ENCODE peak calls at places on chromosomes 11 and 22, in eight cellular contexts. Z is pancreas, H is IMR-90, W is tibial artery, P is tibial nerve, A is psoas muscle, C is esophagus squamous epithelium, E is cardiac muscle cell. J is an unnamed sample.

GRCh38 chr11:3183523-3183922 is 18.4 kb upstream of the OSBPL5 start:
- DNase-seq in Z (no peak), H (no peak), W (no peak), P (no peak), A (no peak), C (no peak), E (no peak), J (no peak)

GRCh38 chr11:95144313-95145235 is 54.9 kb downstream of the ENDOD1 start:
- DNase-seq in Z (no peak), H (no peak), W (no peak), P (no peak), A (no peak), C (no peak), E (peak), J (no peak)

GRCh38 chr11:67389477-67389876 is 2.3 kb upstream of the RAD9A start:
- DNase-seq in Z (no peak), H (no peak), W (no peak), P (no peak), A (no peak), C (no peak), E (no peak), J (no peak)

GRCh38 chr11:128469220-128469619 is 118.1 kb downstream of the ETS1 start:
- DNase-seq in Z (no peak), H (no peak), W (no peak), P (no peak), A (no peak), C (no peak), E (no peak), J (no peak)

GRCh38 chr22:23386822-23387580 is 193.1 kb downstream of the IGLL1 start:
- DNase-seq in Z (peak), H (no peak), W (peak), P (no peak), A (no peak), C (no peak), E (no peak), J (no peak)

GRCh38 chr22:17119481-17120202 is 1.5 kb downstream of the TMEM121B start:
- DNase-seq in Z (peak), H (no peak), W (no peak), P (no peak), A (peak), C (no peak), E (peak), J (no peak)

GRCh38 chr11:36362902-36363301 is 66.8 kb downstream of the PRR5L start:
- DNase-seq in Z (no peak), H (peak), W (no peak), P (no peak), A (no peak), C (no peak), E (peak), J (no peak)

GRCh38 chr11:16902979-16903378 is 111.2 kb downstream of the PLEKHA7 start:
- DNase-seq in Z (no peak), H (no peak), W (no peak), P (no peak), A (no peak), C (no peak), E (no peak), J (no peak)

GRCh38 chr11:61828629-61829407 is 718 bp downstream of the FADS2 start:
- DNase-seq in Z (no peak), H (no peak), W (peak), P (no peak), A (peak), C (no peak), E (peak), J (peak)

GRCh38 chr22:21443057-21443734 is 24.0 kb upstream of the TMEM191C start:
- DNase-seq in Z (peak), H (no peak), W (peak), P (peak), A (peak), C (no peak), E (no peak), J (peak)

GRCh38 chr11:69115586-69116560 is 39.9 kb upstream of the SMIM38 start:
- DNase-seq in Z (peak), H (no peak), W (no peak), P (no peak), A (peak), C (no peak), E (peak), J (peak)

GRCh38 chr11:61516675-61517516 is 8.3 kb downstream of the LRRC10B start:
- DNase-seq in Z (peak), H (no peak), W (no peak), P (no peak), A (no peak), C (no peak), E (peak), J (no peak)

GRCh38 chr11:69440876-69441275 is 40.6 kb upstream of the LINC01488 start:
- DNase-seq in Z (peak), H (no peak), W (no peak), P (no peak), A (no peak), C (no peak), E (no peak), J (no peak)

GRCh38 chr11:102117472-102118113 is 7.3 kb downstream of the YAP1 start:
- DNase-seq in Z (no peak), H (peak), W (no peak), P (no peak), A (no peak), C (no peak), E (no peak), J (no peak)

GRCh38 chr22:37703906-37704305 is 7.1 kb downstream of the TRIOBP start:
- DNase-seq in Z (no peak), H (peak), W (no peak), P (no peak), A (no peak), C (no peak), E (no peak), J (no peak)

GRCh38 chr11:36090351-36091245 is 146.7 kb downstream of the LDLRAD3 start:
- DNase-seq in Z (no peak), H (no peak), W (no peak), P (no peak), A (no peak), C (no peak), E (no peak), J (no peak)

GRCh38 chr22:50119768-50120251 is 30.0 kb downstream of the MOV10L1 start:
- DNase-seq in Z (no peak), H (peak), W (no peak), P (no peak), A (no peak), C (no peak), E (peak), J (no peak)

GRCh38 chr11:48006301-48006992 is 26.1 kb downstream of the PTPRJ start:
- DNase-seq in Z (no peak), H (peak), W (no peak), P (no peak), A (no peak), C (no peak), E (peak), J (no peak)

GRCh38 chr11:110128161-110128560 is 35.0 kb downstream of the ZC3H12C start:
- DNase-seq in Z (no peak), H (peak), W (no peak), P (no peak), A (no peak), C (no peak), E (peak), J (no peak)

GRCh38 chr11:49208006-49208721 is at the start of gene FOLH1:
- DNase-seq in Z (peak), H (no peak), W (peak), P (no peak), A (peak), C (no peak), E (peak), J (peak)

GRCh38 chr22:38273135-38273761 is 438 bp upstream of the TMEM184B start:
- DNase-seq in Z (no peak), H (no peak), W (no peak), P (no peak), A (no peak), C (no peak), E (peak), J (no peak)

GRCh38 chr22:41230399-41230785 is 10.3 kb downstream of the CHADL start:
- DNase-seq in Z (no peak), H (no peak), W (no peak), P (no peak), A (no peak), C (no peak), E (no peak), J (no peak)

GRCh38 chr11:12429155-12429554 is 51.8 kb downstream of the PARVA start:
- DNase-seq in Z (no peak), H (no peak), W (no peak), P (no peak), A (no peak), C (no peak), E (no peak), J (no peak)

GRCh38 chr11:12832828-12833227 is 158.6 kb downstream of the TEAD1 start:
- DNase-seq in Z (no peak), H (no peak), W (no peak), P (no peak), A (no peak), C (no peak), E (no peak), J (no peak)

GRCh38 chr11:71321433-71322191 is 69.2 kb upstream of the SHANK2 start:
- DNase-seq in Z (no peak), H (no peak), W (no peak), P (no peak), A (no peak), C (no peak), E (no peak), J (no peak)

GRCh38 chr11:115616941-115617340 is 112.7 kb upstream of the CADM1 start:
- DNase-seq in Z (no peak), H (peak), W (no peak), P (no peak), A (no peak), C (no peak), E (peak), J (peak)

GRCh38 chr11:74154621-74155281 is 16.1 kb downstream of the C2CD3 start:
- DNase-seq in Z (no peak), H (no peak), W (peak), P (no peak), A (no peak), C (no peak), E (peak), J (no peak)

GRCh38 chr11:30487200-30487898 is 98.8 kb downstream of the MPPED2 start:
- DNase-seq in Z (peak), H (peak), W (peak), P (no peak), A (no peak), C (no peak), E (peak), J (no peak)

GRCh38 chr11:116885951-116886629 is 48.7 kb upstream of the APOA1 start:
- DNase-seq in Z (no peak), H (peak), W (no peak), P (no peak), A (no peak), C (no peak), E (peak), J (no peak)

DNA sequence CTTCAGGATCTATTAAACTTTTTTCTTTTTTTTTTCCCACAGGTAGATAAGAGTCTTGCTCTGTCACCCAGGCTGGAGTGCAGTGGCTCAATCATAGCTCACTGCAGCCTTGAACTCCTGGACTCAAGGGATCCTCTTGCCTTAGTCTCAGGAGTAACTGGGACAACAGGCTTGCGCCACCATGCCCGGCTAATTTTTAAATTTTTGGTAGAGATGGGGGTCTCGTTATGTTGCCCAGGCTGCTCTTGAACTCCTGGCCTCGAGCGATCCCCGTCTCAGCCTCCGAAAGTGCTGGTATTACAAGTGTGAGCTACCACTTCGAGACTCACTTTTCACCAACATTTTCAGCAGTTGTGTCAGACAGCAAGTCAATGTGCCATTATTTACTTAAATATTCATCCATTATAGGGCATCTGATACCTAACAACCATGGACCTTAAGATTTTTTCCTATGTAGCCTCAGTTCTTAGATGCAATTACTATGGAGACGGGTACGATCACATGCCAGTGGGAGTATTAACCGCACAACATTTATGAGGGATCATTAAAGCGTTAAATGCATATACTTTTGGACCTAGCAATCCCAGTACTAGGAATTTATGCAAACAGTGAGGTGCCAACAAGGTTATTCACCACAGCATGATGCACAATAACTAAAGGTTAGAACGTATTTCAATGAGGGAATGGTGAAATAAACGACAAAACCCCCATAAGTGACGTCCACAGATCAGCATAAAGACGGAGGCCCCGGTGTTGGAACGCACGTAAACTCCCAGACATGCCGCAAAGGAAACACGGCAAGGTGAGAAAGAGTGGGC is 753 bp downstream of the SIRT3 start:
- DNase-seq in Z (no peak), H (peak), W (no peak), P (no peak), A (no peak), C (no peak), E (no peak), J (no peak)
- H3K27ac ChIP-seq in Z (peak), H (peak), W (peak), P (peak), A (peak), C (peak), E (peak), J (peak)

DNA sequence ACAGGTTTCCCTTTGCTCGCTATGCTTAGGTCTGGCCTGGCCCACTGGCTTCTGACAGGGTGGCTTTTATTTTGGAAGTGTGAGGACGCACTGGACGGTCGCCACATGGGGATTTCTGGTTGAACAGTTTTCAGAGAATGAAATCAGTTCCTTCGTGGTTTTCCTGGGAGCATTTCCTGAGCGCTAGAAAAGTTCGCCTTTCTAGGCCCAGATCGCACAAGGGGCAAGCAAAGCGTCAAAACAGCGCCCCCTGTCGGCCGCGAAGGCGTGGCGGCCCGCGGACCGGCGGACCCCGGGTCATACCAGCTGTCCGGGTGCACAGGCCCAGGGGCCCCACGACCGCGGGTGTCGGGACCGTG is 12.7 kb upstream of the CYP2R1 start:
- DNase-seq in Z (peak), H (peak), W (peak), P (peak), A (peak), C (peak), E (peak), J (peak)
- TF ChIP-seq CTCF in Z (peak), H (peak), W (peak), P (peak), A (peak), C (peak), E (peak), J (peak)

DNA sequence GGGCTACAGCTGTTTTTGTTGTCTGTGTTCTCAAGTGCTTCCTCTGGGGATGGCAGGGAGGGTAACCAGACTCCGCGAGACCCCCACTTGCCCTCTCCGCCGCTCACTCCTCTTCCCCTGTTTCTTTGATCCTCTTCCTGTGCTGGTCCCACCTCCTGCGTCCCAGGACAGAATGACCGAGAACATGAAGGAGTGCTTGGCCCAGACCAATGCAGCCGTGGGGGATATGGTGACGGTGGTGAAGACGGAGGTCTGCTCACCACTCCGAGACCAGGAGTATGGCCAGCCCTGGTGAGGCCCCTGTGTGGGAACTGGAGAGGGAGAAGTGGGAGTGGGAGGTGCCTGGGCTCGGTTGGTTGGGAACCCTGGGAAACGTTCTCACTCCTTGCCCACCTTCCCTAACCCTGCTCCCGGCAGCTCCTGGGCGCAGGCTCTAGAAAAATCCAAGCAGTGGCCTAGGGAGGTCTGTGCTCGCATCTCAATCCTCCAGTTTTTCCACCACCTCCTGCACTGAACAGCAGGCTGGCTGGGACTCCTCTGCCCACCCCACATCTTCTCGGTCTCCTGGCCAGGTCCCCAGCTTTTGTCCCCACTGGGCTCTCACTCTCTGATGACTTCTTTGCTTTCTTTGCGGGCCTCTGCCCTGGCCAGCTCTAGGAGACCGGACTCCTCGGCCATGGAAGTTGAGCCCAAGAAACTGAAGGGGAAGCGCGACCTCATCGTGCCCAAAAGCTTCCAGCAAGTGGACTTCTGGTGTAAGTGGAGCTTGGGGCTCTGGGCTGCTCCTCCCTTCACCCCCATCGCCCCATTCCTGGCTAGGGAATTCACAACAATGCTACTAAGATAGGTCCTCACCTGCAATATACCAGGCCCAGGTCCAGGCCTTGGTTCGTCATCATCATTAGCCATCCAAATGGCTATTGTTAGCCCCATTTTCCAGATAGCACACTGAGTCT is 35.4 kb downstream of the PRDM11 start:
- DNase-seq in Z (no peak), H (no peak), W (no peak), P (no peak), A (peak), C (no peak), E (no peak), J (no peak)
- H3K4me3 ChIP-seq in Z (no peak), H (no peak), W (peak), P (peak), A (peak), C (peak), E (no peak), J (peak)

GRCh38 chr11:126297004-126297403 is 6.9 kb upstream of the DCPS start:
- DNase-seq in Z (no peak), H (no peak), W (no peak), P (no peak), A (no peak), C (no peak), E (no peak), J (no peak)
- H3K27ac ChIP-seq in Z (no peak), H (no peak), W (no peak), P (no peak), A (no peak), C (no peak), E (no peak), J (no peak)

DNA sequence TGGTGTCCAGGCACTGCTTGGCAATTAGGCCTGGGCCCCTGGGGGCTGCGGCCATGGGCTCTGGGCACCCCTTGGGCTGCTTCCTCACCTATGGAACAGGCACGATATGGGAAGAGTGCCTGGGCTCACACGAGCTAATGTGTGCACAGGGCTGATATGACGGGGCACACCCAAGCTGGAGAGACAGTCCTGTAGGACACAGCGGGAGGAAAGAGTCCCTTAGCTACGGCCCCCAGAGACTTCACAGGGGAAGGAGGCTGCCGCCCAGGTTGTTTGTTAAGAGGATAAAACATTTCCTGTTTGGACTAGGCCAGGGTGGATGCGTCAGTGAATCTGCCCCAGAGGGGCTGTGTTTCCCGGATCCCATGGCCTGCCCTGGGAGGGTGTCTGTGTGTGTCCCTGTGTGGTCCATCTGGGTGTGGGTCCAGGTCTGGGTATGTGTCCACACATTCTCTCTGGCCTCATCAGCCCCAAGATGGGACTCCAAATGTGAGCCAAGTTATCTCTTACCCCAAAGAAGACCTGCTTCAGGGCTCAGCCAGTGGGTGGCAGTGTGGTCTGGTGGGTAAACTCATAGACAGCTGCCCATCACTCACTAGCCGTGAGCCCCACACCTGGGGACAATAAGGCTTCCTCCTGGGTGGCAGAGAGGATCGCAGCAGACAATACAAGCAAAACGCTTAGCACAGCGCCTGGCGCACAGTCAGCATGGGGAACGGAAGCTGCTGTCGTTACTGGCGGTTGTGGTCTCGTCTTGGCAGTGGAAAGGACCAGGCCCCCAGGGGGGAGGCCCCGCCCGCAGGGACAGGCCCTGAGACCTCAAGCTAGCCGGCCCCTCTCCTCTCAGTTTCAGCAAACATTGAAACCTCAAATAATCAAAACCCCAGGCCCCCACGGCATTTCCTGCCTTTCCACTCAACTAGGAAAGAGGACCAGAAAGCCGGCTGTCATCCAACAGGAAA is 3.2 kb upstream of the EMID1 start:
- DNase-seq in Z (peak), H (peak), W (peak), P (peak), A (peak), C (no peak), E (peak), J (peak)
- TF ChIP-seq CTCF in Z (no peak), H (peak), W (no peak), P (peak), A (peak), C (peak), E (peak), J (peak)

GRCh38 chr22:39308614-39309363 is 10.6 kb downstream of the RPL3 start:
- DNase-seq in Z (peak), H (peak), W (peak), P (peak), A (peak), C (no peak), E (peak), J (peak)
- H3K4me3 ChIP-seq in Z (no peak), H (no peak), W (peak), P (no peak), A (peak), C (peak), E (no peak), J (peak)

GRCh38 chr11:120336641-120337132 is 474 bp downstream of the ARHGEF12 start:
- DNase-seq in Z (peak), H (peak), W (no peak), P (no peak), A (peak), C (no peak), E (no peak), J (peak)
- H3K27ac ChIP-seq in Z (peak), H (peak), W (peak), P (peak), A (peak), C (peak), E (peak), J (peak)